ENCODE peak calls at places on chromosomes 5 and 9, in eight cellular contexts. One of them, this sample, is unnamed.

GRCh38 chr5:179238628-179238970 is 106.7 kb downstream of the ADAMTS2 start:
- DNase-seq in H7: no peak
- DNase-seq in aorta: no peak
- DNase-seq in Peyer's patch: no peak
- DNase-seq in HCT116: no peak
- DNase-seq in stomach: no peak
- DNase-seq in fibroblast of lung: no peak
- DNase-seq in astrocyte of the spinal cord: no peak
- DNase-seq in this sample: no peak

GRCh38 chr9:119026120-119026519 is 343.1 kb downstream of the BRINP1 start:
- DNase-seq in H7: no peak
- DNase-seq in aorta: peak; percentile 80
- DNase-seq in Peyer's patch: no peak
- DNase-seq in HCT116: no peak
- DNase-seq in stomach: no peak
- DNase-seq in fibroblast of lung: no peak
- DNase-seq in astrocyte of the spinal cord: peak; percentile 43
- DNase-seq in this sample: no peak

GRCh38 chr9:129609486-129610192 is 11.3 kb downstream of the C9orf50 start:
- DNase-seq in H7: peak; percentile 94
- DNase-seq in aorta: no peak
- DNase-seq in Peyer's patch: peak; percentile 71
- DNase-seq in HCT116: no peak
- DNase-seq in stomach: peak; percentile 74
- DNase-seq in fibroblast of lung: peak; percentile 34
- DNase-seq in astrocyte of the spinal cord: peak; percentile 80
- DNase-seq in this sample: no peak

GRCh38 chr5:18800293-18801025 is 1166.2 kb downstream of the TAF11L14 start:
- DNase-seq in H7: no peak
- DNase-seq in aorta: no peak
- DNase-seq in Peyer's patch: no peak
- DNase-seq in HCT116: no peak
- DNase-seq in stomach: no peak
- DNase-seq in fibroblast of lung: no peak
- DNase-seq in astrocyte of the spinal cord: no peak
- DNase-seq in this sample: no peak

GRCh38 chr9:38342096-38342495 is 50.4 kb upstream of the ALDH1B1 start:
- DNase-seq in H7: no peak
- DNase-seq in aorta: no peak
- DNase-seq in Peyer's patch: no peak
- DNase-seq in HCT116: no peak
- DNase-seq in stomach: no peak
- DNase-seq in fibroblast of lung: no peak
- DNase-seq in astrocyte of the spinal cord: no peak
- DNase-seq in this sample: no peak

GRCh38 chr5:143922718-143923117 is 110.8 kb downstream of the HMHB1 start:
- DNase-seq in H7: no peak
- DNase-seq in aorta: no peak
- DNase-seq in Peyer's patch: no peak
- DNase-seq in HCT116: no peak
- DNase-seq in stomach: no peak
- DNase-seq in fibroblast of lung: peak; percentile 60
- DNase-seq in astrocyte of the spinal cord: peak; percentile 50
- DNase-seq in this sample: no peak

GRCh38 chr9:6506571-6506970 is 93.6 kb downstream of the UHRF2 start:
- DNase-seq in H7: no peak
- DNase-seq in aorta: no peak
- DNase-seq in Peyer's patch: no peak
- DNase-seq in HCT116: no peak
- DNase-seq in stomach: no peak
- DNase-seq in fibroblast of lung: no peak
- DNase-seq in astrocyte of the spinal cord: peak; percentile 64
- DNase-seq in this sample: no peak

GRCh38 chr9:95552814-95553546 is 36.2 kb upstream of the PTCH1 start:
- DNase-seq in H7: peak; percentile 87
- DNase-seq in aorta: no peak
- DNase-seq in Peyer's patch: no peak
- DNase-seq in HCT116: no peak
- DNase-seq in stomach: no peak
- DNase-seq in fibroblast of lung: no peak
- DNase-seq in astrocyte of the spinal cord: peak; percentile 15
- DNase-seq in this sample: no peak

GRCh38 chr9:89721971-89722530 is 117.2 kb downstream of the GADD45G start:
- DNase-seq in H7: no peak
- DNase-seq in aorta: no peak
- DNase-seq in Peyer's patch: no peak
- DNase-seq in HCT116: no peak
- DNase-seq in stomach: no peak
- DNase-seq in fibroblast of lung: no peak
- DNase-seq in astrocyte of the spinal cord: no peak
- DNase-seq in this sample: no peak

GRCh38 chr5:105735704-105736103 is 1935.0 kb downstream of the EFNA5 start:
- DNase-seq in H7: no peak
- DNase-seq in aorta: no peak
- DNase-seq in Peyer's patch: no peak
- DNase-seq in HCT116: no peak
- DNase-seq in stomach: no peak
- DNase-seq in fibroblast of lung: peak; percentile 59
- DNase-seq in astrocyte of the spinal cord: peak; percentile 12
- DNase-seq in this sample: no peak

GRCh38 chr9:115220339-115221009 is 102.5 kb upstream of the TNC start:
- DNase-seq in H7: no peak
- DNase-seq in aorta: no peak
- DNase-seq in Peyer's patch: no peak
- DNase-seq in HCT116: no peak
- DNase-seq in stomach: no peak
- DNase-seq in fibroblast of lung: peak; percentile 91
- DNase-seq in astrocyte of the spinal cord: peak; percentile 57
- DNase-seq in this sample: no peak

DNA sequence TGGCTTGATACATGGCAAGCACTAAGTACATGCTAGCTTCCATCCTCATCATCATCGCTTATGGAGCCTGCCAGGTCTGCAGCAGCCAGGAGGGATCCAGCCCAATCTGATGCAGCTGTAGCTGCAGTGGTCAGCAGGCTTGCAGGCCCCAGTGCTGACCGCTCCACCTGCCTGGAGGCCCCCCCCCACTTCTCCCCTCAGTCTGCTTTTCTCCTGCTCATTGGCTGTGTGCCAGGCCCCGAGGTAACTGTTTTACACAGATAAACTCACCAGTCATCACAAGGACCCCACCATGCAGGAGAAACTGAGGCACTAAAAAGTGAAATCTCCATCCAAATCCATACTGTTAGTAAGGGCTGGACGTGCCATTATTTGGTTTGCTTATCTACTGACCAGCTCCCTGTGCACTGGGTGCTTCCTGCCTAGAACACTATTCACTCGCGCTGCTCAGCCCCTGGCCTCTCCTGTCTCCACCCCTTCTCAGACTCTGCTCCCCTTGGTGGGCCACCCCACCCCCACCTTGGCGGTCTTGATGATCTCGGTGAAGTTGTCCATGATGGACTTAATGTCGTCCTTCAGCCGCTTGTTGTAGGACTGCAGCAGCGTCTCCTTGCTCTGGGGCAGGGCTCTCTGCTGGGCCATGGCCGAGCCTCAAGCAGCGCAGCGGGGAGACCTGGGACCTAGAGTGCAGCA is 1.8 kb downstream of the MED22 start:
- DNase-seq in H7: no peak
- DNase-seq in aorta: no peak
- DNase-seq in Peyer's patch: peak; percentile 40
- DNase-seq in HCT116: no peak
- DNase-seq in stomach: no peak
- DNase-seq in fibroblast of lung: no peak
- DNase-seq in astrocyte of the spinal cord: no peak
- DNase-seq in this sample: no peak
- H3K4me3 ChIP-seq in H7: peak overlapping the region; percentile 100
- H3K4me3 ChIP-seq in aorta: no peak overlapping the region
- H3K4me3 ChIP-seq in Peyer's patch: peak overlapping the region; percentile 99
- H3K4me3 ChIP-seq in HCT116: peak overlapping the region; percentile 89
- H3K4me3 ChIP-seq in stomach: peak overlapping the region; percentile 87
- H3K4me3 ChIP-seq in fibroblast of lung: peak overlapping the region; percentile 50
- H3K4me3 ChIP-seq in astrocyte of the spinal cord: peak overlapping the region; percentile 100
- H3K4me3 ChIP-seq in this sample: peak overlapping the region; percentile 100

GRCh38 chr5:109946610-109947009 is 256.9 kb downstream of the MAN2A1 start:
- DNase-seq in H7: no peak
- DNase-seq in aorta: no peak
- DNase-seq in Peyer's patch: no peak
- DNase-seq in HCT116: no peak
- DNase-seq in stomach: no peak
- DNase-seq in fibroblast of lung: no peak
- DNase-seq in astrocyte of the spinal cord: no peak
- DNase-seq in this sample: no peak
- H3K4me3 ChIP-seq in H7: no peak overlapping the region
- H3K4me3 ChIP-seq in aorta: no peak overlapping the region
- H3K4me3 ChIP-seq in Peyer's patch: no peak overlapping the region
- H3K4me3 ChIP-seq in HCT116: no peak overlapping the region
- H3K4me3 ChIP-seq in stomach: no peak overlapping the region
- H3K4me3 ChIP-seq in fibroblast of lung: no peak overlapping the region
- H3K4me3 ChIP-seq in astrocyte of the spinal cord: no peak overlapping the region
- H3K4me3 ChIP-seq in this sample: no peak overlapping the region

DNA sequence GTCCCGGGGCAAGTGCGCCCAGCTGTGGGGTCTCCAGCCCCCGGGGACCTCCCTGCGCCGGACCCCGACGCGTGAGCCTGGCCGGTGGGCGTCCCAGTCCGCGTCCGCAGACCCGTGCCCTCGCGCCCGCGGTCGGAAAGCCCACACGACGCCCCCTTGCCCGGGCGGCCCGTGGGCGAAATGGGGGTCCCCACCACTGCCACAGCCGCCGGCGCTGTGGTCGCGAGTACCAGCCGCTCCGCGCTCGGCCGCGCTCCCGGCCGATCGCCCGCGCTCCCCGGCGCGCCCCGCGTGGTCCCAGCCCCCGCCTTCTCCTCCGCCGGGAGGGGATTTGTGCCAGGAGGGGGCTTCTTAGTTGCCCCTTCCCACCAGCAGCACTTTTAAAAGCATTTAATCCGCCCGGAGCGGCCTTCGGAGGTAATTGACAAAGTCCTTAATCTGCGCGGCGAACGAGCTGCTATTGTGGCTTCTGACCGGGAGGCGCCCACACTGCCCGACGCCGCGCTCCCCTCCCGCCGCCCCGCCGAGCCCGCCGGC is 426 bp upstream of the FIBCD1 start:
- DNase-seq in H7: peak; percentile 88
- DNase-seq in aorta: no peak
- DNase-seq in Peyer's patch: no peak
- DNase-seq in HCT116: no peak
- DNase-seq in stomach: no peak
- DNase-seq in fibroblast of lung: no peak
- DNase-seq in astrocyte of the spinal cord: no peak
- DNase-seq in this sample: no peak
- H3K4me3 ChIP-seq in H7: peak overlapping the region; percentile 63
- H3K4me3 ChIP-seq in aorta: peak overlapping the region; percentile 31
- H3K4me3 ChIP-seq in Peyer's patch: peak overlapping the region; percentile 12
- H3K4me3 ChIP-seq in HCT116: peak overlapping the region; percentile 58
- H3K4me3 ChIP-seq in stomach: peak overlapping the region; percentile 52
- H3K4me3 ChIP-seq in fibroblast of lung: peak overlapping the region; percentile 73
- H3K4me3 ChIP-seq in astrocyte of the spinal cord: peak overlapping the region; percentile 10
- H3K4me3 ChIP-seq in this sample: peak overlapping the region; percentile 46

GRCh38 chr5:151683444-151683843 is 3.3 kb downstream of the SPARC start:
- DNase-seq in H7: no peak
- DNase-seq in aorta: no peak
- DNase-seq in Peyer's patch: no peak
- DNase-seq in HCT116: no peak
- DNase-seq in stomach: no peak
- DNase-seq in fibroblast of lung: peak; percentile 3
- DNase-seq in astrocyte of the spinal cord: no peak
- DNase-seq in this sample: no peak
- H3K4me3 ChIP-seq in H7: no peak overlapping the region
- H3K4me3 ChIP-seq in aorta: peak overlapping the region; percentile 93
- H3K4me3 ChIP-seq in Peyer's patch: no peak overlapping the region
- H3K4me3 ChIP-seq in HCT116: no peak overlapping the region
- H3K4me3 ChIP-seq in stomach: no peak overlapping the region
- H3K4me3 ChIP-seq in fibroblast of lung: peak overlapping the region; percentile 87
- H3K4me3 ChIP-seq in astrocyte of the spinal cord: peak overlapping the region; percentile 64
- H3K4me3 ChIP-seq in this sample: peak overlapping the region; percentile 86

GRCh38 chr9:17229945-17230560 is 95.2 kb downstream of the CNTLN start:
- DNase-seq in H7: no peak
- DNase-seq in aorta: no peak
- DNase-seq in Peyer's patch: no peak
- DNase-seq in HCT116: no peak
- DNase-seq in stomach: no peak
- DNase-seq in fibroblast of lung: no peak
- DNase-seq in astrocyte of the spinal cord: no peak
- DNase-seq in this sample: no peak
- H3K4me3 ChIP-seq in H7: no peak overlapping the region
- H3K4me3 ChIP-seq in aorta: no peak overlapping the region
- H3K4me3 ChIP-seq in Peyer's patch: no peak overlapping the region
- H3K4me3 ChIP-seq in HCT116: no peak overlapping the region
- H3K4me3 ChIP-seq in stomach: no peak overlapping the region
- H3K4me3 ChIP-seq in fibroblast of lung: no peak overlapping the region
- H3K4me3 ChIP-seq in astrocyte of the spinal cord: no peak overlapping the region
- H3K4me3 ChIP-seq in this sample: no peak overlapping the region